ENCODE peak calls at places on chromosomes 5 and 9, in eight cellular contexts. R is CD8-positive, alpha-beta memory T cell; S is ACHN; P is dermis microvascular lymphatic vessel endothelial cell; B is NCI-H345; M is gastrocnemius medialis; G is iris pigment epithelial cell; J is D341Med. V is an unnamed sample.

GRCh38 chr5:112005533-112005926 is 248.5 kb upstream of the NREP start:
- DNase-seq in P (no peak), G (peak), R (no peak), B (no peak), J (no peak), M (no peak), S (peak), V (no peak)

GRCh38 chr5:2203774-2204173 is 321.0 kb upstream of the IRX4 start:
- DNase-seq in G (no peak), J (no peak), R (no peak), S (no peak), M (no peak), P (no peak), B (no peak), V (no peak)

GRCh38 chr5:166720026-166720425 is 1571.4 kb upstream of the WWC1 start:
- DNase-seq in J (no peak), P (no peak), M (no peak), R (no peak), B (no peak), G (peak), S (peak), V (peak)

GRCh38 chr5:148179234-148179824 is 11.0 kb downstream of the SPINK14 start:
- DNase-seq in M (no peak), B (peak), P (peak), G (peak), S (peak), J (no peak), R (no peak), V (peak)

GRCh38 chr9:134917431-134918373 is at the start of gene FCN1:
- DNase-seq in M (no peak), J (no peak), B (no peak), P (no peak), R (no peak), S (no peak), G (no peak), V (no peak)

GRCh38 chr9:133589454-133590227 is 19.5 kb downstream of the FAM163B start:
- DNase-seq in R (peak), B (peak), G (no peak), M (no peak), P (no peak), J (no peak), S (no peak), V (no peak)

GRCh38 chr5:146697211-146697610 is 181.2 kb upstream of the GPR151 start:
- DNase-seq in M (no peak), S (no peak), R (no peak), G (no peak), B (no peak), J (no peak), P (no peak), V (no peak)

GRCh38 chr5:125348221-125348692 is 601.8 kb upstream of the ZNF608 start:
- DNase-seq in M (no peak), P (no peak), J (no peak), S (no peak), G (no peak), B (no peak), R (no peak), V (no peak)

GRCh38 chr5:118557103-118557805 is 431.1 kb downstream of the DTWD2 start:
- DNase-seq in R (no peak), S (no peak), M (no peak), G (no peak), B (no peak), P (no peak), J (no peak), V (no peak)

GRCh38 chr5:155394727-155395126 is 381.2 kb downstream of the KIF4B start:
- DNase-seq in R (no peak), S (no peak), J (no peak), B (no peak), M (no peak), G (no peak), P (no peak), V (no peak)

GRCh38 chr9:99416007-99416406 is 193.9 kb downstream of the SEC61B start:
- DNase-seq in G (peak), J (no peak), M (no peak), S (no peak), B (no peak), R (no peak), P (no peak), V (no peak)

V was measured in kidney epithelial cell.